ENCODE peak calls at places on chromosome 19, in ten cellular contexts. V is HTR-8/SVneo; A is SK-N-SH; W is GM12865; D is SIG-M5; B is D341Med; Z is activated CD4-positive, alpha-beta T cell treated with anti-CD3 and anti-CD28 coated beads for 48 hours; H is A549; T is HuH-7; K is endothelial cell. G is an unnamed sample.
A peak's percentile ranks its signal among the peaks of the same experiment; 100 is the strongest.

GRCh38 chr19:37304190-37304883 is 66.6 kb upstream of the ZNF527 start:
- DNase-seq in V (no peak), A (peak; percentile 73), W (no peak), D (no peak), B (no peak), Z (peak; percentile 32), H (no peak), T (no peak), K (no peak), G (peak; percentile 36)

GRCh38 chr19:33639034-33639681 is 17.4 kb downstream of the CHST8 start:
- DNase-seq in V (no peak), A (no peak), W (no peak), D (no peak), B (no peak), Z (no peak), H (no peak), T (no peak), K (no peak), G (no peak)

GRCh38 chr19:18117692-18118378 is 20.3 kb downstream of the MAST3 start:
- DNase-seq in V (peak; percentile 93), A (peak; percentile 99), W (peak; percentile 95), D (no peak), B (peak; percentile 100), Z (peak; percentile 94), H (peak; percentile 55), T (peak; percentile 92), K (peak; percentile 96), G (peak; percentile 99)

GRCh38 chr19:13692096-13692495 is 72.2 kb upstream of the MRI1 start:
- DNase-seq in V (peak; percentile 35), A (no peak), W (no peak), D (no peak), B (no peak), Z (no peak), H (no peak), T (no peak), K (no peak), G (no peak)

GRCh38 chr19:44590245-44591059 is 22.9 kb upstream of the IGSF23 start:
- DNase-seq in V (no peak), A (no peak), W (no peak), D (no peak), B (no peak), Z (no peak), H (no peak), T (no peak), K (no peak), G (peak; percentile 37)

GRCh38 chr19:45195764-45196163 is 17.2 kb downstream of the BLOC1S3 start:
- DNase-seq in V (no peak), A (no peak), W (no peak), D (no peak), B (no peak), Z (no peak), H (no peak), T (no peak), K (no peak), G (no peak)

GRCh38 chr19:16541526-16542044 is 652 bp downstream of the CHERP start:
- DNase-seq in V (no peak), A (peak; percentile 46), W (peak; percentile 40), D (no peak), B (peak; percentile 38), Z (peak; percentile 29), H (no peak), T (no peak), K (peak; percentile 38), G (peak; percentile 14)

GRCh38 chr19:55432355-55432959 is 10.6 kb downstream of the SHISA7 start:
- DNase-seq in V (no peak), A (no peak), W (no peak), D (no peak), B (no peak), Z (no peak), H (no peak), T (no peak), K (no peak), G (no peak)

GRCh38 chr19:45333609-45334303 is 6.8 kb upstream of the KLC3 start:
- DNase-seq in V (no peak), A (no peak), W (no peak), D (no peak), B (no peak), Z (no peak), H (no peak), T (no peak), K (no peak), G (no peak)

GRCh38 chr19:35727053-35727955 is 9.5 kb downstream of the KMT2B start:
- DNase-seq in V (no peak), A (no peak), W (no peak), D (no peak), B (no peak), Z (no peak), H (no peak), T (no peak), K (no peak), G (no peak)

GRCh38 chr19:19459099-19459498 is 53.6 kb downstream of the GATAD2A start:
- DNase-seq in V (no peak), A (no peak), W (peak; percentile 50), D (no peak), B (no peak), Z (no peak), H (no peak), T (no peak), K (no peak), G (no peak)

GRCh38 chr19:39238944-39239343 is 5.9 kb downstream of the IFNL3 start:
- DNase-seq in V (no peak), A (no peak), W (no peak), D (no peak), B (no peak), Z (no peak), H (no peak), T (no peak), K (no peak), G (no peak)

GRCh38 chr19:36771275-36772231 is 1.1 kb downstream of the ZNF850 start:
- DNase-seq in V (peak; percentile 60), A (peak; percentile 75), W (peak; percentile 80), D (no peak), B (peak; percentile 54), Z (peak; percentile 68), H (no peak), T (no peak), K (peak; percentile 33), G (peak; percentile 80)

GRCh38 chr19:54218960-54219661 is 3.7 kb downstream of the LILRB3 start:
- DNase-seq in V (no peak), A (no peak), W (no peak), D (no peak), B (no peak), Z (no peak), H (no peak), T (no peak), K (no peak), G (no peak)

GRCh38 chr19:48471836-48472235 is 2.7 kb downstream of the CYTH2 start:
- DNase-seq in V (no peak), A (no peak), W (no peak), D (no peak), B (no peak), Z (no peak), H (no peak), T (no peak), K (no peak), G (no peak)

GRCh38 chr19:18385675-18386542 is at the start of gene GDF15:
- DNase-seq in V (no peak), A (peak; percentile 76), W (peak; percentile 52), D (no peak), B (peak; percentile 67), Z (peak; percentile 54), H (peak; percentile 87), T (peak; percentile 87), K (peak; percentile 37), G (peak; percentile 82)

GRCh38 chr19:51711702-51712101 is 12.1 kb downstream of the HAS1 start:
- DNase-seq in V (no peak), A (no peak), W (no peak), D (no peak), B (no peak), Z (no peak), H (no peak), T (no peak), K (no peak), G (no peak)

GRCh38 chr19:11373166-11373884 is 1.1 kb upstream of the SWSAP1 start:
- DNase-seq in V (no peak), A (peak; percentile 86), W (peak; percentile 28), D (no peak), B (peak; percentile 50), Z (no peak), H (no peak), T (no peak), K (no peak), G (no peak)

GRCh38 chr19:918481-919156 is 1.5 kb downstream of the KISS1R start:
- DNase-seq in V (no peak), A (no peak), W (no peak), D (no peak), B (no peak), Z (peak; percentile 72), H (no peak), T (no peak), K (no peak), G (no peak)

GRCh38 chr19:20259615-20260014 is 92.6 kb downstream of the ZNF486 start:
- DNase-seq in V (no peak), A (no peak), W (no peak), D (no peak), B (no peak), Z (no peak), H (no peak), T (no peak), K (no peak), G (no peak)

GRCh38 chr19:35641515-35642151 is at the start of gene ETV2:
- DNase-seq in V (no peak), A (peak; percentile 55), W (peak; percentile 45), D (no peak), B (no peak), Z (peak; percentile 51), H (no peak), T (no peak), K (peak; percentile 68), G (peak; percentile 80)

GRCh38 chr19:23071087-23071511 is 45.7 kb upstream of the ZNF730 start:
- DNase-seq in V (no peak), A (peak; percentile 66), W (no peak), D (no peak), B (peak; percentile 18), Z (peak; percentile 15), H (no peak), T (no peak), K (no peak), G (no peak)

GRCh38 chr19:39553082-39553652 is 13.2 kb upstream of the EID2 start:
- DNase-seq in V (no peak), A (no peak), W (no peak), D (no peak), B (no peak), Z (no peak), H (no peak), T (no peak), K (no peak), G (no peak)

GRCh38 chr19:10625003-10625761 is at the start of gene SLC44A2:
- DNase-seq in V (peak; percentile 54), A (peak; percentile 93), W (no peak), D (no peak), B (no peak), Z (no peak), H (peak; percentile 46), T (peak; percentile 45), K (peak; percentile 39), G (peak; percentile 63)

GRCh38 chr19:40745402-40745780 is 4.9 kb downstream of the ACTMAP start:
- DNase-seq in V (no peak), A (no peak), W (no peak), D (no peak), B (no peak), Z (no peak), H (no peak), T (no peak), K (no peak), G (no peak)

GRCh38 chr19:16394681-16395375 is 70.2 kb downstream of the KLF2 start:
- DNase-seq in V (no peak), A (no peak), W (no peak), D (no peak), B (no peak), Z (no peak), H (no peak), T (no peak), K (no peak), G (no peak)

GRCh38 chr19:18059297-18059696 is 27.4 kb downstream of the IL12RB1 start:
- DNase-seq in V (no peak), A (no peak), W (no peak), D (no peak), B (peak; percentile 39), Z (no peak), H (no peak), T (no peak), K (no peak), G (no peak)

GRCh38 chr19:43651758-43652545 is 12.3 kb upstream of the CADM4 start:
- DNase-seq in V (peak; percentile 64), A (peak; percentile 72), W (peak; percentile 79), D (no peak), B (peak; percentile 75), Z (peak; percentile 62), H (peak; percentile 80), T (peak; percentile 80), K (peak; percentile 71), G (peak; percentile 81)

G was measured in K562.